ENCODE peak calls at places on chromosome 17, in nine cellular contexts. H, J, F, E, X, P, K, Y and M are unnamed samples.

GRCh38 chr17:9356488-9356911 is 219.1 kb downstream of the STX8 start:
- DNase-seq in P (peak), X (no peak), K (no peak), H (no peak), F (peak), E (no peak), J (no peak), Y (no peak), M (no peak)

GRCh38 chr17:55354941-55355340 is 66.7 kb downstream of the MMD start:
- DNase-seq in P (no peak), Y (no peak), K (no peak), X (no peak), J (no peak), H (no peak), E (no peak), F (no peak), M (no peak)

GRCh38 chr17:81477173-81477572 is 35.4 kb downstream of the ACTG1 start:
- DNase-seq in X (no peak), P (no peak), F (no peak), J (no peak), H (no peak), E (no peak), Y (no peak), K (no peak), M (no peak)

GRCh38 chr17:81345211-81346089 is 49.8 kb upstream of the BAHCC1 start:
- DNase-seq in E (peak), F (peak), K (peak), Y (peak), J (peak), X (peak), H (peak), P (peak), M (peak)

GRCh38 chr17:50482516-50482915 is 3.9 kb downstream of the RSAD1 start:
- DNase-seq in P (peak), F (peak), X (peak), E (peak), H (peak), K (peak), J (peak), Y (peak), M (peak)

GRCh38 chr17:27808629-27809028 is 8.3 kb upstream of the NOS2 start:
- DNase-seq in E (no peak), J (no peak), H (no peak), P (no peak), F (no peak), X (no peak), Y (no peak), K (no peak), M (peak)

GRCh38 chr17:64269687-64270649 is 6.9 kb upstream of the TEX2 start:
- DNase-seq in P (no peak), Y (no peak), E (no peak), X (no peak), H (no peak), F (no peak), J (no peak), K (no peak), M (no peak)

GRCh38 chr17:75587718-75588545 is at the start of gene MYO15B:
- DNase-seq in E (no peak), F (peak), J (no peak), H (peak), K (peak), P (peak), Y (peak), X (no peak), M (peak)

GRCh38 chr17:74354561-74354960 is 7.1 kb downstream of the BTBD17 start:
- DNase-seq in X (no peak), F (no peak), Y (no peak), E (no peak), P (no peak), K (no peak), H (no peak), J (no peak), M (no peak)

GRCh38 chr17:68324114-68324513 is 32.8 kb downstream of the ARSG start:
- DNase-seq in H (no peak), E (no peak), F (no peak), X (no peak), Y (no peak), K (no peak), P (no peak), J (no peak), M (no peak)

GRCh38 chr17:12664894-12665262 is 812 bp upstream of the MYOCD start:
- DNase-seq in Y (no peak), X (no peak), H (no peak), K (no peak), P (no peak), J (no peak), E (no peak), F (no peak), M (no peak)

GRCh38 chr17:58336456-58337094 is 8.0 kb upstream of the TSPOAP1 start:
- DNase-seq in H (no peak), F (peak), X (no peak), Y (no peak), E (peak), P (peak), J (peak), K (no peak), M (no peak)

GRCh38 chr17:76270127-76270592 is 5.0 kb downstream of the UBALD2 start:
- DNase-seq in X (no peak), J (no peak), K (no peak), P (no peak), E (no peak), H (peak), F (no peak), Y (no peak), M (no peak)

GRCh38 chr17:13462161-13462560 is 139.6 kb downstream of the HS3ST3A1 start:
- DNase-seq in K (no peak), X (no peak), Y (no peak), J (peak), H (no peak), E (peak), F (no peak), P (peak), M (no peak)

GRCh38 chr17:41529491-41529915 is 1.4 kb upstream of the KRT19 start:
- DNase-seq in Y (no peak), K (no peak), P (no peak), E (no peak), F (no peak), J (no peak), H (no peak), X (peak), M (no peak)

GRCh38 chr17:19238167-19238505 is 970 bp downstream of the EPN2 start:
- DNase-seq in H (peak), F (peak), Y (no peak), X (no peak), E (no peak), K (peak), J (no peak), P (no peak), M (no peak)

DNA sequence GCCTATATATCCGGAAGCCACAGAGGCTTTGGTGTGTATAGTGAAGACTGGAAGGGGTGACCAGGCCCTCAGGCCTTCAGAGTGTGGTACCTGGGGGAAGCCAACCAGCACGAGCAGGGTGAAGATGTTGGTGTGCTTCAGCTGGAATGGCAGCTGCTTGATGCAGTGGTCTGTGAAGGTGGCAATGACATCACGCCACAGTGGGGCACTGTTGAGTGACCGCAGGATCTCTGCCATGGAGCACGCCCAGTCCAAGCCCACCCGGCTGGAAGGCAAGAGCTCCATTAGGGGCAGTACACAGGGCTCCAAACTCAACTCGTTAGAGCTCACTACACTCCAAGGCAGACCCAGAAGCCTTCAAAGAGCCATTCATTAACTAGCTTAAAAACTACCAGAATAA is 68.5 kb upstream of the ATP2A3 start:
- DNase-seq in E (no peak), H (no peak), Y (no peak), J (no peak), P (no peak), X (no peak), F (no peak), K (no peak), M (no peak)
- TF ChIP-seq CTCF in E (no peak), H (no peak), Y (no peak), J (no peak), P (no peak), X (no peak), F (no peak), K (no peak), M (no peak)

GRCh38 chr17:60322056-60322387 is 69.9 kb downstream of the USP32 start:
- DNase-seq in P (no peak), K (no peak), X (no peak), Y (no peak), H (no peak), E (no peak), F (no peak), J (no peak), M (no peak)
- TF ChIP-seq CTCF in P (no peak), K (no peak), X (no peak), Y (no peak), H (no peak), E (no peak), F (no peak), J (no peak), M (no peak)

DNA sequence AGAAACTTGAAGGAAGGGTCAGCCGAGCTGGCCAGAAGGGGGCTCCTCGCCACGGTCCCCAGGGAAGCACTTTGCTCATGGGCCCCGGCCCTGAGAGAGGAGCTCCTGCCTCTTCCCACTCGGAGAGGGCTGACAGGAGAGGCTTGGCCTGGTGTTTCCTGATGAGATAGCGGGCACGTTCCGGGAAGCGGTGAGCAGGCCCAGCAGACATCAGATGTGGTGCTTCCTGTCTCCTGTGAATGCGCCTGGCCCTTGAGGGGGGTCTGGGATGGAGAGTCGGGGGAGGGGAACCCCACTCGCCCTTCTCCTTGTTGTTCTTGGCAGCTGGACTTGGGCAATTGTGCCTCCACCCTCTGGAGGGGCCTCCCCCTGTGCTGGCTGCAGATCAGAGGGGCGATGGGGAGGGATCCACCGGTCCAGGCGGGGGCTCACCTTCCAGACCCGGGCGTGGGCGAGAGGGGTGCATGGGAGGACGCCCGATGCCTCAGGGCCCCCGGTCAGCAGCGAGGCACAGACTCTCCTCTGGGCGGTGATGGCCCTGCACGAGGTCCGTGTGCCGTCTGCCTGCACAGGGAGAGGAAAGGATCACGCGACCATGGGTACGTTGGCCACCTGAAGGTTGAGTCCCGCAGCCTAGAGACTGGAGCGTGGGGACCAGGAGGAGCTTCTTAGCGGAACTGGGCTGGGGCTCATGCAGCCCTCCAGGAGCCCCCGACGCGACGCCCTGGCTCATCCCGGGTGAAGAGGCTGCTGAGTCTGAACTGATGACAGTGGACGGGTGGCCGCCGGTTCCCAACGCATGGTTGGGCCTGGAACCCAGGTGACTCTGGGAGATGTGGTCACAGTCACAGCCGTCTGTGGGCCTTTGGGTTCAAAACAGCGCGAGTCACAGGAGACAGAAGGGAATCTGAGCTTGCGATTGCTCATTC is 25.4 kb downstream of the METRNL start:
- DNase-seq in J (no peak), P (peak), K (no peak), F (no peak), E (no peak), H (peak), X (no peak), Y (no peak), M (no peak)
- TF ChIP-seq CTCF in J (no peak), P (no peak), K (no peak), F (no peak), E (no peak), H (no peak), X (no peak), Y (no peak), M (no peak)

GRCh38 chr17:70808596-70808995 is 639.3 kb downstream of the KCNJ2 start:
- DNase-seq in F (no peak), Y (no peak), K (no peak), X (no peak), H (no peak), E (no peak), P (no peak), J (no peak), M (no peak)
- TF ChIP-seq CTCF in F (no peak), Y (no peak), K (peak), X (peak), H (no peak), E (peak), P (peak), J (no peak), M (no peak)

GRCh38 chr17:78674595-78675315 is 97.6 kb upstream of the DNAH17 start:
- DNase-seq in H (no peak), P (no peak), J (no peak), E (no peak), Y (no peak), X (no peak), F (peak), K (no peak), M (no peak)
- TF ChIP-seq CTCF in H (no peak), P (no peak), J (no peak), E (no peak), Y (no peak), X (no peak), F (no peak), K (no peak), M (no peak)

DNA sequence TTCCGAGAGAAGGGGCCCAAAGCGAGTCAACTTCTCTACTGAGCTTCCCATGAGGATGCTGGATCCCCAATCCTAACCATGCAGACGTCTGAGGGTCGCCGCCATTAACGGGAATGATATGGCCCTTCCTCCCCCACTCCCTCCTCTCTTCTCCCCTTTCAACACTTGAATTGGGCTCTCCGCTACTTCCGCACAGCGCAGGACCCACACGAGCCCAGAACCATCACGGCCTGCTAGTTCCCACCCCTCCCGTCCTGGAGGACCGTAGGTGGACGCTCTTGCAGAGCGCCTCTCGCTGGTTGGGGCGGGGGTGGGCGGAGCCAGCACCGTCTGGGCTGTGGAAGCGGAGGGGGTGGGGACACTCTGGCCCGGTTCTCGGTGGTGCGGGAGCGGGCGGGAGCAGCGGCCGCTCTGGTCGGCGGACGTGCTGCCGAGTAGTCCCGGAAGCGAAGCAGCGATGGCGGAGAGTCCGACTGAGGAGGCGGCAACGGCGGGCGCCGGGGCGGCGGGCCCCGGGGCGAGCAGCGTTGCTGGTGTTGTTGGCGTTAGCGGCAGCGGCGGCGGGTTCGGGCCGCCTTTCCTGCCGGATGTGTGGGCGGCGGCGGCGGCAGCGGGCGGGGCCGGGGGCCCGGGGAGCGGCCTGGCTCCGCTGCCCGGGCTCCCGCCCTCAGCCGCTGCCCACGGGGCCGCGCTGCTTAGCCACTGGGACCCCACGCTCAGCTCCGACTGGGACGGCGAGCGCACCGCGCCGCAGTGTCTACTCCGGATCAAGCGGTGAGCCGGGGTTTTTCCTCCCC is at the start of gene UBE2Z:
- DNase-seq in E (peak), F (peak), K (peak), H (peak), P (peak), X (peak), J (peak), Y (peak), M (peak)
- TF ChIP-seq CTCF in E (peak), F (no peak), K (peak), H (peak), P (no peak), X (peak), J (peak), Y (no peak), M (no peak)

GRCh38 chr17:30717290-30718098 is 107.0 kb downstream of the CRLF3 start:
- DNase-seq in Y (no peak), E (no peak), F (no peak), K (no peak), H (peak), P (no peak), X (no peak), J (no peak), M (peak)

GRCh38 chr17:30720013-30720471 is 104.5 kb downstream of the CRLF3 start:
- DNase-seq in Y (peak), X (no peak), H (no peak), F (no peak), E (no peak), K (peak), P (no peak), J (no peak), M (peak)

GRCh38 chr17:30716461-30717289 is 107.8 kb downstream of the CRLF3 start:
- DNase-seq in J (no peak), Y (no peak), H (peak), E (peak), X (no peak), F (no peak), P (peak), K (no peak), M (no peak)
- TF ChIP-seq CTCF in J (no peak), Y (no peak), H (no peak), E (peak), X (no peak), F (no peak), P (peak), K (no peak), M (no peak)

DNA sequence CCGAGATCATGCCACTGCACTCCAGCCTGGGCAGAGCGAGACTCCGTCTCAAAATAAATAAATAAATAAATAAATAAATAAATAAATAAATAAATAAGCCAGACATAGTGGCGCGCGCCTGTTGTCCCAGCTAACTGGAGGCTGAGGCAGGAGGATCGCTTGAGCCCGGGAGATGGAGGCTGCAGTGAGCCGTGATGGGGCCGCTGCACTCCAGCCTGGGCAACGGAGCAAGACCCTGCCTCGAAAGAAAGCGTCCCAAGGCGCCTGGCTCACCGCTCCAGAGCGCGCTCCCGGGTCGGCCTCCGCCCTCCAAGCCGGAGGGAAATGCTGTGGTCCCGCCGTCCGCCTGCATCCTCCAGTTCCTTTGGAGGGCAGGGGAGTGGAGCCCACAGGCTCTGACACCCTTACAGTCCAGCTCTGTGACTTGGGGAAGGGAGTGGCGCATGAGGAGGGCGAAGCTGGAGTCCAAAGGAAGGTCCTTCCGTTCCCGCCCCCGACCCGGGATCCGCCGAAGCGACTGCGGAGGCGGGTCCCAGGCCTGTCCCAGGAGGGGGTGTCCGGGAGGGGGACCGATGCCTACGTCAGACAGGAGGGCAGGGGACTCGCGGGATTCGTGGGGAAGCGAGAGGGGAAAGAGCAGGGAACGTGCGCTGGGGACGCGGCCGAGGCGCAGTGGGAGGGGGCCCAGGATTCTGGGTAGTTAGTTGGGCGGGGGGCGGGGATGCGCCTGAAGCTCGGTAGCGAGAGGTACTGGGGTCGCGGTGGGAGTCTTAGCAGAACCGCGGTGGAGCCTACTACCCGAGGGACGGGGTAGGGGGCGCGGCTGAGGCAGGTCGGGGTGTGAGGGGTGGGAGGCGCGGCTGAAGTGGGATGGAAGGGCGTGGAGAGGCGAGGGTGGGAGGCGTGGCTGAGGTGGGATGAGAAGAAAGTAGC is 8.4 kb upstream of the TRPV2 start:
- DNase-seq in P (peak), J (no peak), E (no peak), Y (no peak), K (peak), H (no peak), X (no peak), F (no peak), M (peak)
- TF ChIP-seq CTCF in P (no peak), J (no peak), E (no peak), Y (no peak), K (peak), H (no peak), X (no peak), F (no peak), M (no peak)

GRCh38 chr17:17144061-17144460 is 62.1 kb downstream of the PLD6 start:
- DNase-seq in E (no peak), X (no peak), Y (no peak), F (no peak), P (no peak), J (no peak), H (no peak), K (no peak), M (no peak)

GRCh38 chr17:17149520-17150449 is 56.3 kb downstream of the PLD6 start:
- DNase-seq in X (no peak), E (no peak), H (no peak), K (no peak), J (no peak), F (peak), P (no peak), Y (no peak), M (no peak)

GRCh38 chr17:17144916-17145665 is 61.0 kb downstream of the PLD6 start:
- DNase-seq in K (no peak), E (no peak), J (no peak), F (no peak), H (no peak), P (no peak), Y (no peak), X (no peak), M (no peak)

GRCh38 chr17:17147821-17148220 is 58.3 kb downstream of the PLD6 start:
- DNase-seq in K (no peak), E (peak), F (no peak), H (no peak), X (no peak), J (no peak), P (peak), Y (no peak), M (no peak)

DNA sequence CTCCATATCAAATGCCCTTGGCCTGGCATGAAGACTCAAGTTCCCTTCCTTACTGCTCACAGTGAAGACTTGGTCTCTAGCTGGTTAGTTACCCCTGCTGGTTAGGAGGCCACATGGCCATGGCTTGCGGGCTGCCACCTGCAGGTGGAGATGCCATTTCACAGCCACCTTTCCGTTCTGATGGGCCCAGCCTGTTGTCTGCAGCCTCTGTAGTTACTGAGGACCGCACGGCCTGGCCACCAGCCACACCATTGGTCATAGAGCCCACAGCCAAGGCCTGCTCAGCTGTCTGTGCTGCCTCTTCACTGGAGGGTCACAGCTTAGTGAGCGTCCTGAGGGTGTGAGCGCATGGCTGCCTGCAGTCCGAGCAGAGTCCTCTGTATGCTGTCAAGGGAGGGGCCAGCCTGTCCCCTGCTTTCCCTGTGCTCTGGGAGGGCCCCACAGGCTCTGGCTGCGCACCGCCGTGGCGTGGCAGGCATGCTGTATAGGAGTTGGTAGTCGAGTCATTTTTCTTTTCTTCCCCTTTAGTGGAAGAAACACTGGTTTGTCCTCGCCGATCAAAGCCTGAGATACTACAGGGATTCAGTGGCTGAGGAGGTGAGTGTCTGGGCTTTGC is 59.2 kb downstream of the PLD6 start:
- DNase-seq in E (no peak), K (no peak), Y (no peak), H (no peak), X (no peak), F (no peak), J (no peak), P (no peak), M (no peak)
- TF ChIP-seq CTCF in E (peak), K (peak), Y (peak), H (no peak), X (peak), F (no peak), J (no peak), P (peak), M (no peak)